ENCODE peak calls at places on chromosomes 5 and 9, in five cellular contexts. H is upper lobe of right lung, A is PC-3, E is fibroblast of lung, N is stomach. V is an unnamed sample. For H3K4me1, the result is how much of the 10 kb centered on the place peaks cover.

GRCh38 chr9:87829756-87830155 is 52.9 kb upstream of the SPATA31E1 start:
- DNase-seq in H (no peak), A (peak), E (peak), N (no peak), V (peak)

GRCh38 chr5:135468086-135468485 is 15.9 kb upstream of the TIFAB start:
- DNase-seq in H (peak), A (no peak), E (no peak), N (no peak), V (no peak)

GRCh38 chr9:135499326-135500070 is 984 bp upstream of the MRPS2 start:
- DNase-seq in H (peak), A (peak), E (peak), N (peak), V (peak)

GRCh38 chr9:135659252-135659651 is 3.9 kb upstream of the LCN9 start:
- DNase-seq in H (no peak), A (no peak), E (no peak), N (no peak), V (peak)

GRCh38 chr9:132826576-132827365 is 51.3 kb downstream of the AK8 start:
- DNase-seq in H (peak), A (no peak), E (no peak), N (no peak), V (no peak)

GRCh38 chr5:27748847-27749246 is 710.5 kb upstream of the CDH9 start:
- DNase-seq in H (no peak), A (peak), E (peak), N (no peak), V (no peak)

GRCh38 chr9:37028425-37029031 is 5.5 kb downstream of the PAX5 start:
- DNase-seq in H (no peak), A (no peak), E (no peak), N (no peak), V (peak)

GRCh38 chr9:6354072-6354686 is 26.0 kb downstream of the TPD52L3 start:
- DNase-seq in H (no peak), A (peak), E (peak), N (no peak), V (peak)

GRCh38 chr9:35871514-35871913 is 1.3 kb upstream of the OR13J1 start:
- DNase-seq in H (no peak), A (peak), E (peak), N (peak), V (no peak)

GRCh38 chr9:107336718-107337360 is 53.8 kb downstream of the RAD23B start:
- DNase-seq in H (no peak), A (peak), E (peak), N (peak), V (peak)

GRCh38 chr5:83925321-83925877 is 204.7 kb upstream of the HAPLN1 start:
- DNase-seq in H (no peak), A (peak), E (peak), N (no peak), V (peak)

GRCh38 chr9:93303806-93304573 is 120.1 kb downstream of the WNK2 start:
- DNase-seq in H (peak), A (no peak), E (no peak), N (peak), V (peak)

GRCh38 chr9:127662617-127663016 is 44.2 kb upstream of the CFAP157 start:
- DNase-seq in H (no peak), A (no peak), E (no peak), N (no peak), V (no peak)

GRCh38 chr5:9196403-9197224 is 349.3 kb downstream of the SEMA5A start:
- DNase-seq in H (no peak), A (peak), E (peak), N (no peak), V (peak)

GRCh38 chr5:141637266-141637692 is 482 bp downstream of the RELL2 start:
- DNase-seq in H (peak), A (no peak), E (no peak), N (peak), V (no peak)

GRCh38 chr5:120808135-120808534 is 344.0 kb downstream of the PRR16 start:
- DNase-seq in H (no peak), A (no peak), E (peak), N (no peak), V (no peak)

GRCh38 chr9:113621309-113621791 is 157.8 kb downstream of the RGS3 start:
- DNase-seq in H (peak), A (no peak), E (peak), N (no peak), V (peak)

GRCh38 chr5:64811050-64811640 is 42.4 kb downstream of the CWC27 start:
- DNase-seq in H (no peak), A (peak), E (peak), N (no peak), V (peak)

GRCh38 chr9:93673271-93673843 is 97.0 kb downstream of the PHF2 start:
- DNase-seq in H (peak), A (no peak), E (no peak), N (peak), V (peak)

GRCh38 chr9:34381323-34381722 is 4.6 kb upstream of the MYORG start:
- DNase-seq in H (no peak), A (no peak), E (no peak), N (no peak), V (no peak)

GRCh38 chr9:34185778-34186551 is 7.1 kb downstream of the UBAP1 start:
- DNase-seq in H (no peak), A (peak), E (peak), N (peak), V (no peak)

GRCh38 chr5:118791986-118792734 is 196.2 kb downstream of the DTWD2 start:
- DNase-seq in H (no peak), A (peak), E (peak), N (peak), V (peak)

GRCh38 chr5:124252094-124252750 is 494.2 kb downstream of the ZNF608 start:
- DNase-seq in H (no peak), A (no peak), E (peak), N (no peak), V (no peak)

GRCh38 chr5:150075233-150075632 is 11.1 kb downstream of the CSF1R start:
- DNase-seq in H (no peak), A (no peak), E (no peak), N (peak), V (no peak)

GRCh38 chr5:171397599-171397998 is 9.9 kb downstream of the NPM1 start:
- DNase-seq in H (no peak), A (no peak), E (no peak), N (no peak), V (no peak)
- H3K4me1 ChIP-seq in H (under half), A (under half), E (under half), N (under half), V (under half)

DNA sequence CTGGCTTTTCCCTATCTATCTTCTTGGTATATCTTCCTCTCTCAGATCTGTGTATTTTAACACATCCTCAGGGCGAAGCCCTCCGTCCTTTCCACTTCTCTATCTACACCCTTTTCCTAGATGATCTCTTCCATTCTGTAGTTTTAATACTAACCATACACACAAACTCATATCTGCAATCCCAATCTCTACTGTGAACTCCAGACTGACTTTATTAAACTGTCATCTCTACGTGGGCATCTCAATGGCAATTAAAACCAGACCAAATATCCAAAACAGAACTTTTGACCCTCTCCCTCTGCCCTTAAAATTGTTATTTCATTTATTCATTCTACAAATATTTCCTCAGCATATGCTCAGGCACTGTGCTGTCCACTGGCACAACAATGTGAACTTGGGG is 7.1 kb downstream of the FNIP1 start:
- DNase-seq in H (no peak), A (no peak), E (no peak), N (no peak), V (no peak)
- H3K4me1 ChIP-seq in H (under half), A (under half), E (under half), N (under half), V (under half)

GRCh38 chr5:61697811-61698587 is 365.9 kb downstream of the ZSWIM6 start:
- DNase-seq in H (no peak), A (no peak), E (no peak), N (no peak), V (no peak)
- H3K4me1 ChIP-seq in H (under half), A (under half), E (under half), N (under half), V (under half)

GRCh38 chr9:137245450-137246421 is 4.6 kb downstream of the TUBB4B start:
- DNase-seq in H (no peak), A (no peak), E (no peak), N (no peak), V (peak)

GRCh38 chr9:137250329-137251193 is 525 bp upstream of the STPG3 start:
- DNase-seq in H (no peak), A (no peak), E (no peak), N (no peak), V (peak)

GRCh38 chr9:137244486-137245449 is 3.7 kb downstream of the TUBB4B start:
- DNase-seq in H (no peak), A (peak), E (no peak), N (no peak), V (peak)

GRCh38 chr9:137247916-137248175 is 3.2 kb upstream of the STPG3 start:
- DNase-seq in H (no peak), A (no peak), E (no peak), N (no peak), V (peak)

DNA sequence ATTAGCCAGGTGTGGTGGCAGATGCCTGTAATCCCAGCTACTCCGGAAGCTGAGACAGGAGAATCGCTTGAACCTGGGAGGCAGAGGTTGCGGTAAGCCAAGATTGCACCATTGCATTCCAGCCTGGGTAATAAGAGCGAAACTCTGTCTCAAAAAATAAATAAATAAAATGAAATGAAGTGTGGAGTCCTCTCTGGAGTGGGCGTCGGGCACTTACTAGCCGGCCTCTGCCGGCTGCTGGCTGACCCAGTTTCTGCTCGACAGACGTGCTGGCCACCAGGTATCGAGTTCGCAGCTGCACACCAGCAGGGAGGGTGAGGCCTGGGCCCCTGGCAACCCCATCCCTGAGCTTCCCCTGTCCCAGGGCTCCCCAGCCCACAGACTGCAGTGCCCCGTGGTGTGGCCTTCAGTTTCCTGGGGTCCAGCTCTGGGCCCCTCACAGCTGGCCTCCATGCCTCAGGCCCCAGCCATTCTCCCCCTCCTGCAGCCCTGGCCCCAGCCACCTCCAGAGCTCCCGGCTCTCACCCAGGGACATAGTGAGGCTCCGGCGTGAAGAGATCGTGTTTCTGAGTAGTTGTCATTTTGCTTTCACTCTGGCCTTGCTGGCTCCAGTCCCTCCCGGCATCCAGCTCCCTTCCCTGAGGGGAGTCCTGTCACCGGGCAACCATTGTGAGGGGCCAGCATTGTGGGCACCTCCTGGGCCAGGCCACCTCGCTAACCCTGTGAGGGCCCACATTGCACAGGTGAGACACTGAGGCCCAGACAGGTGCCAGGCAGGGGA is 3.8 kb upstream of the STPG3 start:
- DNase-seq in H (peak), A (no peak), E (no peak), N (no peak), V (peak)
- H3K4me1 ChIP-seq in H (under half), A (under half), E (under half), N (under half), V (under half)

DNA sequence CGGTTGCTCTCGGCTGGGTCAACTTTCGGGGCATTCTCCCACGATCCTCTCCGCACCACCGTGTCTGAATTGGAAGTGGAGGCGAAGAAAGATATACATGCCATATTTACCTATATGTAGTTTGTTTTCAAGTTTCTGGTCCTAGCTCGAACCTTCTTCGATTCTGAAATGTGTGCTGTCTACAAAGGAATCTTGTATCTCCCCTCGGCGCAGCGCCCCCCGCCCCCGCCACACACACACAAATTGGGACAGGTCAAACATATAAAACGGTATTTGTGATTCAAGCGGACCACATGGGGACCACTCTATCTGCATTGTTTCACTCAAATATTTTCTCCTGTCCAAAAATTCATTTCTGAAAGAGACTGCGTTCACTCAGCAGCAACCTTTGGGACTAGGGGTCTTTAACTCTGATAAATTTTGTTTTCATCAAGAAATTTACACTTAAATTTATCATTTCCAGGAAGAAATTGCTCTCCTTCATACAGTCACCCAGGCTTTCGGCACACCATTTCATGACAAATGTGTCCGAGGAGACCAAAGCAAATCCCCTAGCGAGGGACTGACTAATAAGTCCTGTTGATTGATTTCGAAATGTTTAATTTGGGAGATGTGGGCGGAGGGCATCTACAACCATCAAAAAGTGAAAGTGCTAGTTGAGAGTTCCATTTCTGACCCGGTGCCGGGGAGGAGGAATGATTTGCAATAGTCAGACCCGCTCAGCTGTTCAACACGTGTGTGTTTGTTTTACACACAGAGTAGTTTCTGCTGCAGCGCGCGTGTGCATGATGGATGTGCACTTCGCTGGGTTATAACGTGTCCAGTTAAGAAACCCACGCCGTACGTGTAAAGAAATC is 1.1 kb upstream of the NR4A3 start:
- DNase-seq in H (peak), A (peak), E (peak), N (peak), V (peak)
- H3K4me1 ChIP-seq in H (under half), A (under half), E (under half), N (half or more), V (under half)

GRCh38 chr5:172845190-172845975 is 11.3 kb downstream of the ERGIC1 start:
- DNase-seq in H (no peak), A (no peak), E (no peak), N (no peak), V (no peak)
- H3K4me1 ChIP-seq in H (under half), A (under half), E (under half), N (half or more), V (under half)

DNA sequence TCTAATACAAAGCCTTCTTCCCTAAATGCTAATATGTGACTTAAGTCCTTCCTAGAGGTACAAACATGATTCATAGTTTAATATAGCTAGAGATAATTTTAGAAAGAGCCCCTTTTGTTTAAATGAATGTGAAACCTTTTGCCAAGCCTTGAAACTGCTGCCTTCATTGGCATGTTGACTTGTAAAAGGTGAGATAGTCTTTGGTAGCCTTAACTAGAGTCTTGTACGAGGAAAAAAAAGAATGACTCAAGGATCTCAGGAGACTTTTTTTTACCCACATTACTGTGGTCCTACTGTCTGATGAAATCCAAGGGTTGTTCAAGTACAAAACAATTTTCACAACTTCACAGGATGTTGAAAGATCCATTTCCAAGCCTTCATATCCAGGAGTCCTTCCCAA is 61.2 kb upstream of the FST start:
- DNase-seq in H (no peak), A (peak), E (peak), N (no peak), V (no peak)
- H3K4me1 ChIP-seq in H (under half), A (half or more), E (under half), N (under half), V (under half)

V was measured in osteoblast.